ENCODE peak calls at places on chromosomes 16 and 17, in six cellular contexts. N is D341Med, P is AG20443, S is substantia nigra, M is activated T-cell treated with anti-CD3 and anti-CD28 coated beads for 1 hour, Q is NCI-H1092. C is an unnamed sample.

GRCh38 chr17:8455660-8456059 is 20.0 kb downstream of the NDEL1 start:
- DNase-seq in N (no peak), P (no peak), S (no peak), M (no peak), Q (no peak), C (no peak)

GRCh38 chr17:39739020-39739884 is 1.5 kb downstream of the GRB7 start:
- DNase-seq in N (no peak), P (peak), S (no peak), M (no peak), Q (no peak), C (peak)

GRCh38 chr16:2425008-2425518 is 4.2 kb upstream of the CCNF start:
- DNase-seq in N (no peak), P (no peak), S (no peak), M (no peak), Q (no peak), C (no peak)

GRCh38 chr16:29900102-29900887 is at the start of gene ASPHD1:
- DNase-seq in N (peak), P (peak), S (peak), M (no peak), Q (peak), C (peak)

GRCh38 chr17:57803026-57803425 is 46.8 kb downstream of the MRPS23 start:
- DNase-seq in N (no peak), P (no peak), S (no peak), M (no peak), Q (no peak), C (no peak)

GRCh38 chr17:63740464-63741181 is 976 bp downstream of the STRADA start:
- DNase-seq in N (no peak), P (peak), S (no peak), M (no peak), Q (no peak), C (peak)

GRCh38 chr16:74944466-74944865 is 40.5 kb downstream of the WDR59 start:
- DNase-seq in N (no peak), P (no peak), S (no peak), M (no peak), Q (no peak), C (no peak)

GRCh38 chr17:49035470-49036269 is 38.5 kb downstream of the IGF2BP1 start:
- DNase-seq in N (peak), P (peak), S (no peak), M (peak), Q (peak), C (peak)

GRCh38 chr16:88306411-88306810 is 76.3 kb upstream of the ZNF469 start:
- DNase-seq in N (no peak), P (no peak), S (no peak), M (no peak), Q (no peak), C (peak)

GRCh38 chr17:21376835-21377690 is 906 bp downstream of the KCNJ12 start:
- DNase-seq in N (peak), P (peak), S (no peak), M (no peak), Q (no peak), C (peak)

GRCh38 chr17:73401911-73402310 is 90.1 kb upstream of the CDC42EP4 start:
- DNase-seq in N (no peak), P (no peak), S (peak), M (no peak), Q (no peak), C (peak)

GRCh38 chr17:72725432-72726068 is 366.9 kb downstream of the SLC39A11 start:
- DNase-seq in N (peak), P (peak), S (peak), M (peak), Q (peak), C (peak)

GRCh38 chr17:44614862-44615261 is 41.4 kb upstream of the MEIOC start:
- DNase-seq in N (no peak), P (no peak), S (no peak), M (no peak), Q (no peak), C (no peak)

GRCh38 chr16:86611517-86611840 is 33.1 kb downstream of the FOXL1 start:
- DNase-seq in N (no peak), P (peak), S (no peak), M (no peak), Q (no peak), C (peak)

GRCh38 chr17:62134397-62134796 is 69.3 kb upstream of the MED13 start:
- DNase-seq in N (no peak), P (no peak), S (no peak), M (no peak), Q (no peak), C (no peak)